ENCODE peak calls at places on chromosomes 6 and 20, in nine cellular contexts. G, V, H, P, B, I, A, U and Y are unnamed samples.

GRCh38 chr6:165390475-165390874 is 81.1 kb upstream of the C6orf118 start:
- DNase-seq in H (no peak), U (no peak), B (no peak), V (no peak), A (no peak), G (no peak), I (no peak), P (no peak), Y (no peak)

GRCh38 chr6:43391448-43392031 is 22.1 kb upstream of the ZNF318 start:
- DNase-seq in I (no peak), U (no peak), B (no peak), A (no peak), G (no peak), H (no peak), P (no peak), V (no peak), Y (no peak)

GRCh38 chr6:48743738-48744137 is 632.7 kb upstream of the PTCHD4 start:
- DNase-seq in G (no peak), B (no peak), V (no peak), H (no peak), U (no peak), I (no peak), P (no peak), A (no peak), Y (no peak)

GRCh38 chr6:133646021-133646682 is 242.8 kb upstream of the TCF21 start:
- DNase-seq in G (no peak), V (no peak), U (peak), I (no peak), P (no peak), B (no peak), H (peak), A (no peak), Y (no peak)

GRCh38 chr6:9456241-9456658 is 958.6 kb downstream of the TFAP2A start:
- DNase-seq in H (no peak), B (no peak), A (no peak), U (no peak), V (no peak), P (no peak), I (no peak), G (peak), Y (no peak)

GRCh38 chr6:155349129-155349528 is 34.8 kb upstream of the TFB1M start:
- DNase-seq in G (no peak), B (no peak), A (no peak), U (no peak), I (no peak), H (no peak), V (no peak), P (no peak), Y (no peak)

GRCh38 chr6:43496370-43497128 is 13.6 kb downstream of the LRRC73 start:
- DNase-seq in G (no peak), A (no peak), P (no peak), U (peak), V (no peak), H (no peak), B (no peak), I (peak), Y (peak)

GRCh38 chr20:40293740-40294139 is 395.3 kb downstream of the MAFB start:
- DNase-seq in V (no peak), P (no peak), I (no peak), U (peak), G (no peak), H (no peak), B (no peak), A (peak), Y (no peak)

GRCh38 chr6:130713144-130713543 is 114.1 kb upstream of the SMLR1 start:
- DNase-seq in A (no peak), I (no peak), G (peak), P (no peak), V (no peak), H (no peak), B (peak), U (no peak), Y (no peak)

GRCh38 chr6:157510329-157511188 is 129.6 kb downstream of the ZDHHC14 start:
- DNase-seq in P (no peak), G (no peak), B (no peak), V (no peak), A (no peak), H (no peak), U (no peak), I (peak), Y (peak)

GRCh38 chr6:109306733-109307132 is 75.5 kb downstream of the CD164 start:
- DNase-seq in V (no peak), I (no peak), U (no peak), P (no peak), G (no peak), B (no peak), H (no peak), A (no peak), Y (no peak)

GRCh38 chr20:7274870-7275269 is 507.4 kb downstream of the BMP2 start:
- DNase-seq in V (no peak), U (no peak), I (no peak), P (no peak), G (no peak), B (no peak), H (no peak), A (no peak), Y (no peak)

GRCh38 chr6:17385660-17386059 is 7.7 kb upstream of the CAP2 start:
- DNase-seq in H (no peak), G (no peak), V (no peak), I (no peak), A (no peak), B (no peak), P (no peak), U (peak), Y (no peak)

GRCh38 chr20:14401479-14402138 is 64.2 kb upstream of the FLRT3 start:
- DNase-seq in P (no peak), U (no peak), B (no peak), V (no peak), H (no peak), G (no peak), I (no peak), A (no peak), Y (no peak)

GRCh38 chr20:33096921-33097320 is 17.5 kb downstream of the BPIFB4 start:
- DNase-seq in I (no peak), H (no peak), A (no peak), V (no peak), U (peak), G (no peak), B (no peak), P (no peak), Y (no peak)

GRCh38 chr6:136063095-136063494 is 187.0 kb downstream of the MTFR2 start:
- DNase-seq in G (no peak), P (no peak), H (no peak), B (no peak), A (no peak), V (no peak), I (no peak), U (peak), Y (no peak)

GRCh38 chr20:3115190-3116107 is 30.9 kb upstream of the AVP start:
- DNase-seq in V (no peak), G (peak), B (no peak), U (peak), H (no peak), I (peak), P (no peak), A (no peak), Y (peak)

GRCh38 chr6:166330612-166331011 is 11.7 kb downstream of the SFT2D1 start:
- DNase-seq in I (no peak), A (no peak), U (peak), V (no peak), P (no peak), G (peak), H (no peak), B (no peak), Y (no peak)

GRCh38 chr20:23047738-23048214 is 1.7 kb downstream of the THBD start:
- DNase-seq in V (no peak), P (no peak), A (no peak), G (no peak), B (no peak), U (peak), H (no peak), I (no peak), Y (no peak)

GRCh38 chr20:57794600-57795346 is 85.0 kb upstream of the PMEPA1 start:
- DNase-seq in H (peak), G (no peak), U (no peak), I (no peak), V (no peak), A (no peak), P (no peak), B (no peak), Y (no peak)

GRCh38 chr20:59459586-59459985 is 144.8 kb upstream of the PHACTR3 start:
- DNase-seq in V (no peak), A (no peak), I (no peak), B (no peak), G (no peak), U (no peak), H (no peak), P (no peak), Y (no peak)

GRCh38 chr6:34020278-34020677 is 125.6 kb downstream of the GRM4 start:
- DNase-seq in P (no peak), G (no peak), V (no peak), B (no peak), A (no peak), I (no peak), H (no peak), U (no peak), Y (no peak)

GRCh38 chr6:136571065-136571464 is 20.8 kb upstream of the MAP7 start:
- DNase-seq in G (no peak), H (no peak), I (no peak), P (no peak), V (no peak), A (no peak), U (no peak), B (no peak), Y (no peak)

GRCh38 chr20:59013031-59013951 is 5.9 kb upstream of the TUBB1 start:
- DNase-seq in G (no peak), B (no peak), I (no peak), A (no peak), U (no peak), P (no peak), V (no peak), H (no peak), Y (no peak)

GRCh38 chr6:81293896-81294295 is 458.6 kb downstream of the TENT5A start:
- DNase-seq in H (no peak), U (no peak), V (no peak), A (no peak), P (no peak), B (no peak), I (no peak), G (no peak), Y (no peak)

GRCh38 chr6:3249821-3250220 is 8.9 kb upstream of the PSMG4 start:
- DNase-seq in V (no peak), U (no peak), H (no peak), A (no peak), I (no peak), B (no peak), G (no peak), P (no peak), Y (no peak)

GRCh38 chr6:35096129-35096852 is 44.8 kb downstream of the TCP11 start:
- DNase-seq in H (peak), V (no peak), B (no peak), U (peak), G (no peak), P (no peak), A (no peak), I (no peak), Y (no peak)

GRCh38 chr6:168643401-168643800 is 202.4 kb downstream of the SMOC2 start:
- DNase-seq in V (no peak), H (no peak), U (no peak), G (no peak), B (no peak), P (no peak), I (no peak), A (no peak), Y (no peak)

GRCh38 chr6:125002090-125002741 is 40.0 kb downstream of the RNF217 start:
- DNase-seq in H (no peak), P (no peak), U (peak), V (no peak), B (no peak), A (no peak), I (no peak), G (no peak), Y (no peak)

GRCh38 chr20:63108247-63108646 is 101.5 kb upstream of the BHLHE23 start:
- DNase-seq in U (no peak), G (no peak), A (no peak), V (no peak), P (no peak), H (no peak), I (no peak), B (no peak), Y (no peak)

GRCh38 chr6:40719671-40720374 is 132.7 kb upstream of the LRFN2 start:
- DNase-seq in I (peak), B (no peak), H (peak), V (no peak), G (no peak), A (peak), U (peak), P (no peak), Y (peak)

GRCh38 chr20:57374931-57375651 is 16.1 kb upstream of the RBM38 start:
- DNase-seq in P (no peak), B (no peak), I (no peak), G (no peak), U (no peak), V (peak), H (no peak), A (no peak), Y (no peak)

GRCh38 chr6:12119085-12119588 is 107.0 kb downstream of the HIVEP1 start:
- DNase-seq in H (no peak), A (no peak), B (no peak), U (no peak), V (no peak), P (no peak), G (no peak), I (peak), Y (peak)

GRCh38 chr20:25256226-25256859 is 8.5 kb downstream of the PYGB start:
- DNase-seq in H (no peak), A (no peak), P (no peak), V (no peak), I (no peak), G (no peak), U (peak), B (no peak), Y (no peak)

DNA sequence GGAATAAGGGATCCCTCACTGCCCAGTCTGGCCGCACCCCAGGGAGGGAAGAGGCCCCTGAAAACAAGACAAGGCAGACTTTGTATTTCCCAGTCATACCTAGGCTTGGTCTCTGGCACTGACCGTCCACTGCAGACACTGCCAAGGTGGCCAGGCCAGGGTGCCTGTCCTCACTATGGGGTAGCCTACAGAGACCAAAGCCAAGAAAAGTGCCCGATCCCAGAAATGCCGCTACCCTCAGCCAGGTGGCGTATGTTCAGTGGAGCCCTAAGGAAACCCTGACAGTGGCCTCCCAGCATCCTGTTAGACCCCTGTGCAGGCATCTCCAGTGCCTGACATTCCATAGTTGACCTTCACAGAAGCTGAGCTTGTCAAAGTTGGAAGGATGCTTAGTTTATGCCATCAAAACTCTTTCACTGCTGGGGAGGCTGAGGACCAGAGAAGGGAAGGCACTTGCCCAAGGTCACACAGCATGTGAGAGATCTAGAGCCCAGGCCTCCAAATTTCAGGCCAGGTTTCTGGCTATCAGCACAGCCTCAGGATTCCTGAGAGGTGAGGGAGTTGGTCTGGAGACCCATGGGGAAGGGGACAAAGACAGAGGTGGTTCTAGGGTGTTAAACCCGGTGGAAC is 2.5 kb downstream of the SCRT2 start:
- DNase-seq in V (no peak), I (no peak), P (no peak), B (no peak), H (no peak), A (no peak), U (no peak), G (no peak), Y (no peak)
- TF ChIP-seq CTCF in V (no peak), I (no peak), P (peak), B (peak), H (no peak), A (no peak), U (peak), G (peak), Y (no peak)

GRCh38 chr6:7021306-7021705 is 86.5 kb upstream of the RREB1 start:
- DNase-seq in P (no peak), A (no peak), U (no peak), V (no peak), I (no peak), G (no peak), B (no peak), H (no peak), Y (no peak)

DNA sequence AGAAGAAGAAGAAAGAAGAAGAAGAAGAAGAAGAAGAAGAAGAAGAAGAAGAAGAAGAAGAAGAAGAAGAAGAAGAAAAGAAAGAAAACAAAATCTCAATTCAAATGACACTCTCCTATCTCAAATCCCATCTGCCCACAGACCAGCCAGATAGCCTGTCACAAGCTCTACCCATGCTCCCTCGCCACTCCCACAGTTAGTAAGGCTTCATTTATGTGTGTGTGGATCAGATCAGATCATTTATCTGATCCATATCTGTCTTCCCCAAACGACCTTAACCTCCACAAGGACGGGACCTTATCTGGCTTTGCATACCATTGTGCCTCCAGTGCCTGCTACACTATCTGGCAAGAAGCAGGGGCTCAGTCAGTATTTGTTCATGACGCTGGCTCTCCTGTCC is 81.9 kb upstream of the RREB1 start:
- DNase-seq in I (no peak), H (no peak), U (no peak), G (no peak), A (no peak), V (no peak), B (no peak), P (no peak), Y (no peak)
- TF ChIP-seq CTCF in I (no peak), H (no peak), U (no peak), G (no peak), A (no peak), V (no peak), B (no peak), P (no peak), Y (no peak)

GRCh38 chr20:61796738-61797137 is 268.9 kb downstream of the TAF4 start:
- DNase-seq in G (no peak), B (no peak), I (no peak), V (no peak), P (no peak), H (no peak), A (no peak), U (no peak), Y (no peak)

GRCh38 chr20:61799394-61799923 is 266.2 kb downstream of the TAF4 start:
- DNase-seq in P (no peak), G (no peak), H (no peak), I (no peak), U (no peak), B (no peak), A (no peak), V (no peak), Y (no peak)

GRCh38 chr20:61797200-61797599 is 268.5 kb downstream of the TAF4 start:
- DNase-seq in P (no peak), U (no peak), B (no peak), I (no peak), G (no peak), H (no peak), A (no peak), V (no peak), Y (no peak)

GRCh38 chr20:61798632-61799031 is 267.0 kb downstream of the TAF4 start:
- DNase-seq in H (no peak), P (no peak), A (no peak), V (no peak), B (no peak), G (no peak), I (no peak), U (no peak), Y (no peak)

DNA sequence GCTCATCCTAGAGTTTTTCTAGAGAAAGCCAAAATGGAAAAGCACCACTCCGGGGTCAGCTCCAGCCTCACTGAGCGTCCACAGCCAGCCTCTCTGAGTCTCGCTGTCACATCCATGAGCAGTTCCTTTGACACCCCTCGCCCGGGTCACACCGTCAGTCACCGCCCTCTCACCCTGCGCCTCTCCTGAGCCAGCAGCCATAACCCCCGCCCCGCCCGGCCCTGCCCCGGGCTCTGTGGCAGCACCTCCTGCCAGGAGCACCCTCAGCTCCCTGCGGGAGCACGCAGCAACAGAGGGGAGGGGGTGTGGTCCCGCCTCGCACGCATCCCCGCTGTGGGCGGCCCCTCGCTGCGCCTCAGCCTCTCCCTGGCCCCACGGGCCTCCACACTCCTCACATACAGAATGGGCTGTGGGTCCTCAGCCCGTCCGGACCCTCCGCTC is 267.7 kb downstream of the TAF4 start:
- DNase-seq in H (no peak), G (no peak), V (no peak), I (no peak), U (no peak), B (no peak), P (no peak), A (no peak), Y (no peak)
- TF ChIP-seq CTCF in H (no peak), G (no peak), V (no peak), I (no peak), U (no peak), B (no peak), P (no peak), A (no peak), Y (no peak)

GRCh38 chr6:152423216-152424103 is 213.7 kb downstream of the SYNE1 start:
- DNase-seq in A (no peak), B (no peak), V (no peak), P (no peak), G (no peak), H (no peak), U (no peak), I (no peak), Y (no peak)
- TF ChIP-seq CTCF in A (no peak), B (no peak), V (no peak), P (no peak), G (no peak), H (no peak), U (no peak), I (no peak), Y (no peak)

GRCh38 chr6:112330071-112330876 is 16.9 kb upstream of the RFPL4B start:
- DNase-seq in A (no peak), U (peak), G (no peak), I (no peak), V (no peak), H (no peak), P (no peak), B (no peak), Y (no peak)
- TF ChIP-seq CTCF in A (no peak), U (peak), G (no peak), I (no peak), V (no peak), H (peak), P (no peak), B (no peak), Y (no peak)

GRCh38 chr20:49043000-49043399 is 3.1 kb upstream of the CSE1L start:
- DNase-seq in V (no peak), B (no peak), I (no peak), G (no peak), H (no peak), A (no peak), U (no peak), P (no peak), Y (no peak)

GRCh38 chr20:49045440-49046086 is 549 bp upstream of the CSE1L start:
- DNase-seq in A (no peak), I (peak), U (peak), H (no peak), G (no peak), B (no peak), V (peak), P (no peak), Y (no peak)

DNA sequence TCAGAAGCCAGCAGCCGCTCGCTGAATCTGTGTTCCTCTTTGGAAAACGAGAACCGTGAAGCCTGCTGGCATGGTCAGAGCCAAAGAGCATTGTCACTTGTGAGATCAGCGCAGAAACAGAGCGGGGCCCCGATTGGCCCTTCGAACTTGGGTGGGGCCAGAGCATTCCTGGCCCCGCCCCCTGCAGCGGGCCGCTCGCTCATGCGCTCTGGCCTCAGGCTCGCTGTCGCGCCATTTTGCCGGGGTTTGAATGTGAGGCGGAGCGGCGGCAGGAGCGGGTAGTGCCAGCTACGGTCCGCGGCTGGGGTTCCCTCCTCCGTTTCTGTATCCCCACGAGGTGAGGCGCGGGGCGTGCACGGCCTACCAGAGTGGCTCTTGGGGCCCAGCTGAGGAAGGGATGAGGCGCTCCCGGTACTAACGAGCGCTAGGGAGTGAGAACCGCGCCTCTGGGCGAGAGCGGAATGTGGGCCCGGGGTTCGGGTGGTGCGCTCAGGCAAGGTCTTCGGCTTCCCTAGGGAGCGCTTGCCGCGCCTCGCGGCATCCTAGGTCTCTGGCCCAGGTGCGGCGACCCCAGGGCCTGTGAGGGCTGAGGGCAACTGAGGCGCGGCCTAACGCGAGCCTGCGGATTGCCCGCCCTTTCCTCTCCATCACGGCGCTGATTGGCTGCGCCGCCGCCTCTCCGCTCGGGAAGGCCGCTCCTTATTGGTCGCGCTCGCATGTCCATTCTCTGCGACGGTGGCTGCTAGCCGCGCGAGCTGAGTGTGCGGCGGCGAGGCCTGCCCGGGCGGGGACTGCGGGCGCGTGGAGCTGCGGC is at the start of gene CSE1L:
- DNase-seq in G (peak), U (peak), V (peak), P (peak), H (peak), I (peak), A (peak), B (peak), Y (peak)
- TF ChIP-seq CTCF in G (peak), U (no peak), V (no peak), P (peak), H (no peak), I (no peak), A (peak), B (peak), Y (no peak)